ENCODE peak calls at places on chromosome 20, in four cellular contexts. One of them, this sample, is unnamed.

GRCh38 chr20:58546756-58547526 is 31.7 kb upstream of the APCDD1L start:
- DNase-seq in H1: peak; percentile 34
- DNase-seq in HepG2: no peak
- DNase-seq in K562: no peak
- DNase-seq in this sample: no peak

GRCh38 chr20:17873410-17874270 is 95.0 kb downstream of the SNX5 start:
- DNase-seq in H1: no peak
- DNase-seq in HepG2: peak; percentile 91
- DNase-seq in K562: no peak
- DNase-seq in this sample: no peak

GRCh38 chr20:63127700-63128364 is 88.1 kb downstream of the YTHDF1 start:
- DNase-seq in H1: no peak
- DNase-seq in HepG2: no peak
- DNase-seq in K562: no peak
- DNase-seq in this sample: no peak

GRCh38 chr20:59781236-59781635 is 152.2 kb downstream of the SYCP2 start:
- DNase-seq in H1: no peak
- DNase-seq in HepG2: no peak
- DNase-seq in K562: no peak
- DNase-seq in this sample: no peak

GRCh38 chr20:21767739-21768223 is 62.3 kb downstream of the PAX1 start:
- DNase-seq in H1: peak; percentile 96
- DNase-seq in HepG2: peak; percentile 86
- DNase-seq in K562: peak; percentile 32
- DNase-seq in this sample: no peak

GRCh38 chr20:47008842-47009518 is 114.3 kb downstream of the EYA2 start:
- DNase-seq in H1: no peak
- DNase-seq in HepG2: peak; percentile 35
- DNase-seq in K562: no peak
- DNase-seq in this sample: no peak

GRCh38 chr20:63447345-63447744 is 25.1 kb downstream of the KCNQ2 start:
- DNase-seq in H1: no peak
- DNase-seq in HepG2: no peak
- DNase-seq in K562: no peak
- DNase-seq in this sample: no peak

GRCh38 chr20:19928379-19929360 is 88.5 kb upstream of the NAA20 start:
- DNase-seq in H1: no peak
- DNase-seq in HepG2: no peak
- DNase-seq in K562: no peak
- DNase-seq in this sample: no peak

GRCh38 chr20:36482044-36482473 is 59.3 kb upstream of the MYL9 start:
- DNase-seq in H1: no peak
- DNase-seq in HepG2: no peak
- DNase-seq in K562: no peak
- DNase-seq in this sample: no peak

GRCh38 chr20:57596998-57597939 is 23.0 kb downstream of the ZBP1 start:
- DNase-seq in H1: peak; percentile 92
- DNase-seq in HepG2: peak; percentile 43
- DNase-seq in K562: peak; percentile 80
- DNase-seq in this sample: no peak

GRCh38 chr20:8433286-8433685 is 301.2 kb downstream of the PLCB1 start:
- DNase-seq in H1: no peak
- DNase-seq in HepG2: no peak
- DNase-seq in K562: no peak
- DNase-seq in this sample: no peak

GRCh38 chr20:32820000-32820697 is 395 bp downstream of the MAPRE1 start:
- DNase-seq in H1: peak; percentile 93
- DNase-seq in HepG2: peak; percentile 72
- DNase-seq in K562: peak; percentile 85
- DNase-seq in this sample: no peak

GRCh38 chr20:38303908-38304379 is at the start of gene BPI:
- DNase-seq in H1: no peak
- DNase-seq in HepG2: no peak
- DNase-seq in K562: peak; percentile 12
- DNase-seq in this sample: no peak

GRCh38 chr20:20839771-20840170 is 127.3 kb upstream of the RALGAPA2 start:
- DNase-seq in H1: no peak
- DNase-seq in HepG2: no peak
- DNase-seq in K562: no peak
- DNase-seq in this sample: no peak

GRCh38 chr20:62606551-62607201 is 35.6 kb upstream of the SLCO4A1 start:
- DNase-seq in H1: no peak
- DNase-seq in HepG2: no peak
- DNase-seq in K562: no peak
- DNase-seq in this sample: no peak

GRCh38 chr20:34791289-34792020 is 34.0 kb downstream of the NCOA6 start:
- DNase-seq in H1: no peak
- DNase-seq in HepG2: no peak
- DNase-seq in K562: no peak
- DNase-seq in this sample: no peak

GRCh38 chr20:59939052-59939878 is 840 bp downstream of the PPP1R3D start:
- DNase-seq in H1: peak; percentile 61
- DNase-seq in HepG2: no peak
- DNase-seq in K562: peak; percentile 5
- DNase-seq in this sample: no peak

GRCh38 chr20:32436142-32436861 is 78.2 kb downstream of the ASXL1 start:
- DNase-seq in H1: no peak
- DNase-seq in HepG2: no peak
- DNase-seq in K562: no peak
- DNase-seq in this sample: no peak

GRCh38 chr20:62409935-62410741 is 3.1 kb upstream of the CABLES2 start:
- DNase-seq in H1: peak; percentile 85
- DNase-seq in HepG2: peak; percentile 42
- DNase-seq in K562: peak; percentile 68
- DNase-seq in this sample: no peak

GRCh38 chr20:4018015-4018748 is 2.8 kb upstream of the RNF24 start:
- DNase-seq in H1: no peak
- DNase-seq in HepG2: no peak
- DNase-seq in K562: peak; percentile 50
- DNase-seq in this sample: no peak

GRCh38 chr20:43863821-43864544 is 50.7 kb upstream of the TOX2 start:
- DNase-seq in H1: no peak
- DNase-seq in HepG2: no peak
- DNase-seq in K562: no peak
- DNase-seq in this sample: no peak

GRCh38 chr20:59565768-59566461 is 38.4 kb upstream of the PHACTR3 start:
- DNase-seq in H1: no peak
- DNase-seq in HepG2: no peak
- DNase-seq in K562: no peak
- DNase-seq in this sample: no peak

GRCh38 chr20:56406910-56407309 is 5.2 kb upstream of the CASS4 start:
- DNase-seq in H1: no peak
- DNase-seq in HepG2: no peak
- DNase-seq in K562: no peak
- DNase-seq in this sample: no peak

GRCh38 chr20:4546786-4547185 is 174.9 kb upstream of the PRND start:
- DNase-seq in H1: no peak
- DNase-seq in HepG2: no peak
- DNase-seq in K562: no peak
- DNase-seq in this sample: no peak

GRCh38 chr20:17584684-17585083 is 14.8 kb downstream of the DSTN start:
- DNase-seq in H1: no peak
- DNase-seq in HepG2: no peak
- DNase-seq in K562: no peak
- DNase-seq in this sample: no peak

GRCh38 chr20:64133951-64134407 is 26.6 kb upstream of the NPBWR2 start:
- DNase-seq in H1: peak; percentile 57
- DNase-seq in HepG2: no peak
- DNase-seq in K562: peak; percentile 23
- DNase-seq in this sample: no peak

GRCh38 chr20:53793783-53794383 is 200.2 kb upstream of the ZNF217 start:
- DNase-seq in H1: no peak
- DNase-seq in HepG2: no peak
- DNase-seq in K562: no peak
- DNase-seq in this sample: no peak
- TF ChIP-seq HDAC6 in H1: no peak
- TF ChIP-seq HDAC6 in HepG2: no peak
- TF ChIP-seq HDAC6 in K562: no peak
- TF ChIP-seq HDAC6 in this sample: no peak

DNA sequence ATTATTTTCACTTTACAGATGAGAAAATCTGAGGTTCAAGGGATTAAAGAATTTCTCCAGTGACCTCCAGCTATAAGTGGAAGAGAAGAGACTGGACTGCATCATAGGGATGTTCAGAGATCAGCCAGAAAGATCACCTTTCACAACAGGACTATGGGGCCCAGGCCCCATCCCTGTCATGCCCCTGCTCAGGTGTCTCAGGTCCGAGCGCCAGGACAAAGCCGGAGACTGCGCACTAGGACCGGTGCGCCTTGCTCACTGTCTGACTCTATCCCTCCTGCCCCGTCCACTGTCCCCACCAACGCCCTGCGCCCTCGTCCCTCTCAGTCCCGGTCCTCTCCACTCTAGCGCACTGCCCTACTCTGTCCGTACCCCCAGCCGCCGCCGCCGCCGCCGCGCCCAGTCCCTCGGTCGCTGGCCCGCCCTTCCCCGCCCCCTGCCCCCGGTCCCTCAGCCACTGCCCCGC is 548 bp upstream of the RAD21L1 start:
- DNase-seq in H1: peak; percentile 75
- DNase-seq in HepG2: peak; percentile 65
- DNase-seq in K562: no peak
- DNase-seq in this sample: no peak
- TF ChIP-seq HDAC6 in H1: no peak
- TF ChIP-seq HDAC6 in HepG2: no peak
- TF ChIP-seq HDAC6 in K562: no peak
- TF ChIP-seq HDAC6 in this sample: no peak

GRCh38 chr20:13295637-13296036 is 74.6 kb downstream of the ISM1 start:
- DNase-seq in H1: peak; percentile 41
- DNase-seq in HepG2: no peak
- DNase-seq in K562: no peak
- DNase-seq in this sample: no peak
- TF ChIP-seq HDAC6 in H1: no peak
- TF ChIP-seq HDAC6 in HepG2: no peak
- TF ChIP-seq HDAC6 in K562: no peak
- TF ChIP-seq HDAC6 in this sample: no peak

DNA sequence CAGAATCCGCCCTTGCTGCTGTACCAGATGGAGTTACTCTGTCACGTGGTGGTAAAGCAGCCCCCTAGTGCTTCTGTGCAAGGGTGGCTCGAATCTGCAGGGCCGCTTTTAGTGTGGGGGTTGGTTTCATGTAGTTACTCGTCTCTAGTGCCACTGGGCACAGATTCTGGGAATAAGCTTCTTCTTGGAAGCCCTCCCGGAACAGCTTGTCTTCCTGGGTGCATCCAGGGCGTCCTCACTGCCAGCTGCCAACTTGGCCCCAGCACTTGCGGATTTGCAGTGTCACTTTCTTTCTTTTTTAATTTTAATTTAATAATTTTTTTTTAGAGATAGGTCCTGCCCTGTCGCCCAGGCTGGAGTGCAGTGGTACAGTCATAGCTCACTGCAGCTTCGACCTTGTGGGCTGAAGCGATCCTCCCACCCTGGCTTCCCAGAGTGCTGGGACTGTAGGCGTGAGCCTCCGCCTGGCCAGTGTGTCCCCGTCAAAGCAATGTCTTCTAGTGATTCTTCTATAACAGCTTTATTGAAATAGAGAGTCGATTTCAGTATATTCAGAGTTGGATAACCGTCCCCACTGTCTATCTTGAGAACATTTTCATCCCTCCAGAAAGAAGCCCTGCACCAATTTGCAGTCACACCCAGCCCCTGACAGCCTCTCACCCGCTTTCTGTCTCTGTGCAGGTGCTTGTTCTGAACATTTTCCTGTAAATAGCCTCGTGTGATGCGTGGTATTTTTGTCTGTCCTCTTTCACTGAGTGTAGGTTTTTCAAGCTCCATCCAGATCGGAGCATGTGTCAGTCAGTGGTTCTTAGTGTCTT is 25.9 kb downstream of the PYGB start:
- DNase-seq in H1: peak; percentile 27
- DNase-seq in HepG2: no peak
- DNase-seq in K562: no peak
- DNase-seq in this sample: no peak
- TF ChIP-seq HDAC6 in H1: no peak
- TF ChIP-seq HDAC6 in HepG2: no peak
- TF ChIP-seq HDAC6 in K562: no peak
- TF ChIP-seq HDAC6 in this sample: no peak

DNA sequence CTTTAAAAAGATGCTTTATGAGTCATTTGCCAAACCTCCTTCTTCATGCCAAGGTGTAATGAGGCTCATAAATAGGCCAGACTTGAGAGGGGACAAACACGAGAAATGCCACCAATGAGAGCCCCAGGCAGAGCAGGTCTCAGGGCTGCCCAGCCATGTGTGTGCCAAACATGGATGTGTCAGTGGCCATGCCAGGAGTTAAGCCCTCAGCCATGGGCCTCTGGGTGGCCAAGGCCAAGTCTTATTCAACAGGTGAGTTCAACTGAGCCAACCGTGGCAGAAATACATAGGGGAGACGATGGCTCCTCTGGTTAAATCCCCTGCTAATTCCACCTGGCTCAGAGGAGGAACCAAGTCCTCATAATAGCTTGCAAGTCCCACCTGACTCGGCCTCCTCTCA is 358.8 kb downstream of the PREX1 start:
- DNase-seq in H1: no peak
- DNase-seq in HepG2: no peak
- DNase-seq in K562: no peak
- DNase-seq in this sample: no peak
- TF ChIP-seq HDAC6 in H1: no peak
- TF ChIP-seq HDAC6 in HepG2: no peak
- TF ChIP-seq HDAC6 in K562: no peak
- TF ChIP-seq HDAC6 in this sample: no peak

GRCh38 chr20:588476-588875 is 21.6 kb downstream of the TCF15 start:
- DNase-seq in H1: no peak
- DNase-seq in HepG2: no peak
- DNase-seq in K562: no peak
- DNase-seq in this sample: no peak
- TF ChIP-seq HDAC6 in H1: no peak
- TF ChIP-seq HDAC6 in HepG2: no peak
- TF ChIP-seq HDAC6 in K562: no peak
- TF ChIP-seq HDAC6 in this sample: no peak

GRCh38 chr20:50747275-50747674 is 15.9 kb downstream of the PARD6B start:
- DNase-seq in H1: no peak
- DNase-seq in HepG2: no peak
- DNase-seq in K562: no peak
- DNase-seq in this sample: no peak
- TF ChIP-seq HDAC6 in H1: no peak
- TF ChIP-seq HDAC6 in HepG2: no peak
- TF ChIP-seq HDAC6 in K562: no peak
- TF ChIP-seq HDAC6 in this sample: no peak